ENCODE peak calls at places on chromosomes 1 and 21, in five cellular contexts. One of them, this sample, is unnamed.

GRCh38 chr1:155085504-155086181 is 7.0 kb downstream of the EFNA3 start:
- DNase-seq in A549: peak
- DNase-seq in astrocyte of the spinal cord: no peak
- DNase-seq in glutamatergic neuron: no peak
- DNase-seq in heart left ventricle: peak
- DNase-seq in this sample: peak

GRCh38 chr1:27349784-27350672 is 8.2 kb downstream of the SYTL1 start:
- DNase-seq in heart left ventricle: peak
- DNase-seq in glutamatergic neuron: peak
- DNase-seq in astrocyte of the spinal cord: peak
- DNase-seq in A549: peak
- DNase-seq in this sample: peak

GRCh38 chr1:32066489-32066873 is 6.3 kb upstream of the TMEM39B start:
- DNase-seq in glutamatergic neuron: no peak
- DNase-seq in astrocyte of the spinal cord: peak
- DNase-seq in heart left ventricle: peak
- DNase-seq in A549: peak
- DNase-seq in this sample: no peak

GRCh38 chr1:245501635-245502034 is 346.9 kb downstream of the KIF26B start:
- DNase-seq in astrocyte of the spinal cord: no peak
- DNase-seq in A549: no peak
- DNase-seq in heart left ventricle: no peak
- DNase-seq in glutamatergic neuron: no peak
- DNase-seq in this sample: no peak

GRCh38 chr1:6331543-6332246 is 61.9 kb downstream of the ACOT7 start:
- DNase-seq in heart left ventricle: no peak
- DNase-seq in glutamatergic neuron: no peak
- DNase-seq in astrocyte of the spinal cord: no peak
- DNase-seq in A549: no peak
- DNase-seq in this sample: no peak

GRCh38 chr21:28639742-28640141 is 352.9 kb downstream of the LTN1 start:
- DNase-seq in astrocyte of the spinal cord: no peak
- DNase-seq in glutamatergic neuron: no peak
- DNase-seq in heart left ventricle: no peak
- DNase-seq in A549: no peak
- DNase-seq in this sample: no peak

GRCh38 chr1:9249534-9250335 is 15.2 kb downstream of the H6PD start:
- DNase-seq in heart left ventricle: peak
- DNase-seq in A549: peak
- DNase-seq in astrocyte of the spinal cord: no peak
- DNase-seq in glutamatergic neuron: peak
- DNase-seq in this sample: peak

GRCh38 chr1:22709227-22709626 is 1.4 kb upstream of the EPHB2 start:
- DNase-seq in A549: peak
- DNase-seq in astrocyte of the spinal cord: no peak
- DNase-seq in glutamatergic neuron: peak
- DNase-seq in heart left ventricle: no peak
- DNase-seq in this sample: no peak

GRCh38 chr1:172719694-172720138 is 60.8 kb downstream of the FASLG start:
- DNase-seq in heart left ventricle: no peak
- DNase-seq in A549: peak
- DNase-seq in astrocyte of the spinal cord: peak
- DNase-seq in glutamatergic neuron: no peak
- DNase-seq in this sample: peak

GRCh38 chr1:245874942-245875580 is 632.0 kb downstream of the SMYD3 start:
- DNase-seq in heart left ventricle: peak
- DNase-seq in A549: no peak
- DNase-seq in astrocyte of the spinal cord: peak
- DNase-seq in glutamatergic neuron: no peak
- DNase-seq in this sample: no peak

GRCh38 chr21:41641821-41642368 is 125.0 kb downstream of the RIPK4 start:
- DNase-seq in heart left ventricle: peak
- DNase-seq in A549: peak
- DNase-seq in astrocyte of the spinal cord: peak
- DNase-seq in glutamatergic neuron: no peak
- DNase-seq in this sample: no peak

GRCh38 chr1:1917304-1917976 is 1.6 kb downstream of the TMEM52 start:
- DNase-seq in heart left ventricle: no peak
- DNase-seq in glutamatergic neuron: peak
- DNase-seq in A549: no peak
- DNase-seq in astrocyte of the spinal cord: no peak
- DNase-seq in this sample: no peak

GRCh38 chr21:45460011-45460565 is 55.1 kb downstream of the COL18A1 start:
- DNase-seq in A549: no peak
- DNase-seq in heart left ventricle: no peak
- DNase-seq in astrocyte of the spinal cord: no peak
- DNase-seq in glutamatergic neuron: peak
- DNase-seq in this sample: no peak

GRCh38 chr1:59990470-59990869 is 63.9 kb upstream of the CYP2J2 start:
- DNase-seq in A549: no peak
- DNase-seq in astrocyte of the spinal cord: no peak
- DNase-seq in glutamatergic neuron: no peak
- DNase-seq in heart left ventricle: no peak
- DNase-seq in this sample: no peak

GRCh38 chr21:41362605-41363369 is 960 bp downstream of the MX2 start:
- DNase-seq in A549: no peak
- DNase-seq in astrocyte of the spinal cord: no peak
- DNase-seq in heart left ventricle: no peak
- DNase-seq in glutamatergic neuron: no peak
- DNase-seq in this sample: no peak

GRCh38 chr1:26184086-26184485 is 6.3 kb upstream of the CATSPER4 start:
- DNase-seq in glutamatergic neuron: no peak
- DNase-seq in heart left ventricle: no peak
- DNase-seq in astrocyte of the spinal cord: no peak
- DNase-seq in A549: no peak
- DNase-seq in this sample: no peak

GRCh38 chr1:223832637-223832943 is 13.2 kb downstream of the TP53BP2 start:
- DNase-seq in A549: no peak
- DNase-seq in astrocyte of the spinal cord: no peak
- DNase-seq in heart left ventricle: peak
- DNase-seq in glutamatergic neuron: no peak
- DNase-seq in this sample: no peak

GRCh38 chr1:43704838-43705237 is 2.5 kb upstream of the ST3GAL3 start:
- DNase-seq in heart left ventricle: no peak
- DNase-seq in glutamatergic neuron: no peak
- DNase-seq in astrocyte of the spinal cord: peak
- DNase-seq in A549: peak
- DNase-seq in this sample: no peak

GRCh38 chr1:156964431-156964830 is 44.0 kb downstream of the LRRC71 start:
- DNase-seq in heart left ventricle: no peak
- DNase-seq in glutamatergic neuron: no peak
- DNase-seq in astrocyte of the spinal cord: no peak
- DNase-seq in A549: no peak
- DNase-seq in this sample: no peak

GRCh38 chr21:17264182-17264581 is 248.7 kb upstream of the CXADR start:
- DNase-seq in astrocyte of the spinal cord: no peak
- DNase-seq in A549: no peak
- DNase-seq in heart left ventricle: no peak
- DNase-seq in glutamatergic neuron: no peak
- DNase-seq in this sample: no peak

GRCh38 chr1:56216173-56216572 is 363.2 kb downstream of the PLPP3 start:
- DNase-seq in heart left ventricle: no peak
- DNase-seq in A549: no peak
- DNase-seq in astrocyte of the spinal cord: no peak
- DNase-seq in glutamatergic neuron: no peak
- DNase-seq in this sample: no peak

GRCh38 chr1:3457910-3458621 is 3.6 kb downstream of the ARHGEF16 start:
- DNase-seq in A549: no peak
- DNase-seq in astrocyte of the spinal cord: no peak
- DNase-seq in heart left ventricle: peak
- DNase-seq in glutamatergic neuron: no peak
- DNase-seq in this sample: peak

GRCh38 chr1:87314101-87314500 is 14.6 kb upstream of the LMO4 start:
- DNase-seq in A549: no peak
- DNase-seq in glutamatergic neuron: no peak
- DNase-seq in astrocyte of the spinal cord: no peak
- DNase-seq in heart left ventricle: no peak
- DNase-seq in this sample: no peak

GRCh38 chr1:7667625-7668218 is 103.4 kb upstream of the VAMP3 start:
- DNase-seq in A549: peak
- DNase-seq in heart left ventricle: peak
- DNase-seq in astrocyte of the spinal cord: peak
- DNase-seq in glutamatergic neuron: peak
- DNase-seq in this sample: peak

GRCh38 chr1:172997941-172998361 is 52.8 kb downstream of the TNFSF18 start:
- DNase-seq in glutamatergic neuron: no peak
- DNase-seq in heart left ventricle: no peak
- DNase-seq in A549: no peak
- DNase-seq in astrocyte of the spinal cord: no peak
- DNase-seq in this sample: no peak

GRCh38 chr1:117363591-117364048 is 3.6 kb upstream of the MAN1A2 start:
- DNase-seq in astrocyte of the spinal cord: no peak
- DNase-seq in A549: no peak
- DNase-seq in heart left ventricle: no peak
- DNase-seq in glutamatergic neuron: no peak
- DNase-seq in this sample: no peak

GRCh38 chr1:44507490-44508396 is 102.7 kb downstream of the RNF220 start:
- DNase-seq in heart left ventricle: no peak
- DNase-seq in glutamatergic neuron: no peak
- DNase-seq in astrocyte of the spinal cord: no peak
- DNase-seq in A549: no peak
- DNase-seq in this sample: peak

GRCh38 chr1:11429226-11429625 is 49.7 kb upstream of the DISP3 start:
- DNase-seq in glutamatergic neuron: peak
- DNase-seq in astrocyte of the spinal cord: no peak
- DNase-seq in A549: no peak
- DNase-seq in heart left ventricle: no peak
- DNase-seq in this sample: no peak

GRCh38 chr1:20717452-20718342 is at the start of gene KIF17:
- DNase-seq in A549: peak
- DNase-seq in glutamatergic neuron: peak
- DNase-seq in astrocyte of the spinal cord: peak
- DNase-seq in heart left ventricle: peak
- DNase-seq in this sample: peak

GRCh38 chr1:204123376-204123775 is 28.5 kb downstream of the ETNK2 start:
- DNase-seq in heart left ventricle: no peak
- DNase-seq in glutamatergic neuron: peak
- DNase-seq in astrocyte of the spinal cord: no peak
- DNase-seq in A549: no peak
- DNase-seq in this sample: no peak

GRCh38 chr1:233020441-233020840 is 70.0 kb downstream of the NTPCR start:
- DNase-seq in glutamatergic neuron: no peak
- DNase-seq in heart left ventricle: no peak
- DNase-seq in A549: no peak
- DNase-seq in astrocyte of the spinal cord: peak
- DNase-seq in this sample: no peak

GRCh38 chr1:34518146-34518545 is 236.7 kb upstream of the GJB5 start:
- DNase-seq in A549: no peak
- DNase-seq in glutamatergic neuron: no peak
- DNase-seq in astrocyte of the spinal cord: no peak
- DNase-seq in heart left ventricle: no peak
- DNase-seq in this sample: no peak

GRCh38 chr1:112110031-112110430 is 120.6 kb upstream of the KCND3 start:
- DNase-seq in heart left ventricle: no peak
- DNase-seq in astrocyte of the spinal cord: no peak
- DNase-seq in A549: no peak
- DNase-seq in glutamatergic neuron: no peak
- DNase-seq in this sample: no peak

GRCh38 chr1:70767377-70767776 is 280.2 kb downstream of the PTGER3 start:
- DNase-seq in glutamatergic neuron: no peak
- DNase-seq in astrocyte of the spinal cord: peak
- DNase-seq in A549: no peak
- DNase-seq in heart left ventricle: no peak
- DNase-seq in this sample: no peak

GRCh38 chr1:247638011-247638410 is 32.6 kb downstream of the OR2G3 start:
- DNase-seq in heart left ventricle: peak
- DNase-seq in astrocyte of the spinal cord: no peak
- DNase-seq in glutamatergic neuron: no peak
- DNase-seq in A549: no peak
- DNase-seq in this sample: no peak

GRCh38 chr1:145751491-145752021 is 32.3 kb downstream of the CD160 start:
- DNase-seq in A549: no peak
- DNase-seq in glutamatergic neuron: no peak
- DNase-seq in astrocyte of the spinal cord: peak
- DNase-seq in heart left ventricle: no peak
- DNase-seq in this sample: no peak

GRCh38 chr1:108009603-108010195 is 44.7 kb upstream of the VAV3 start:
- DNase-seq in A549: no peak
- DNase-seq in heart left ventricle: no peak
- DNase-seq in astrocyte of the spinal cord: peak
- DNase-seq in glutamatergic neuron: no peak
- DNase-seq in this sample: no peak
- TF ChIP-seq CTCF in A549: no peak
- TF ChIP-seq CTCF in heart left ventricle: no peak
- TF ChIP-seq CTCF in astrocyte of the spinal cord: no peak
- TF ChIP-seq CTCF in glutamatergic neuron: no peak
- TF ChIP-seq CTCF in this sample: no peak

DNA sequence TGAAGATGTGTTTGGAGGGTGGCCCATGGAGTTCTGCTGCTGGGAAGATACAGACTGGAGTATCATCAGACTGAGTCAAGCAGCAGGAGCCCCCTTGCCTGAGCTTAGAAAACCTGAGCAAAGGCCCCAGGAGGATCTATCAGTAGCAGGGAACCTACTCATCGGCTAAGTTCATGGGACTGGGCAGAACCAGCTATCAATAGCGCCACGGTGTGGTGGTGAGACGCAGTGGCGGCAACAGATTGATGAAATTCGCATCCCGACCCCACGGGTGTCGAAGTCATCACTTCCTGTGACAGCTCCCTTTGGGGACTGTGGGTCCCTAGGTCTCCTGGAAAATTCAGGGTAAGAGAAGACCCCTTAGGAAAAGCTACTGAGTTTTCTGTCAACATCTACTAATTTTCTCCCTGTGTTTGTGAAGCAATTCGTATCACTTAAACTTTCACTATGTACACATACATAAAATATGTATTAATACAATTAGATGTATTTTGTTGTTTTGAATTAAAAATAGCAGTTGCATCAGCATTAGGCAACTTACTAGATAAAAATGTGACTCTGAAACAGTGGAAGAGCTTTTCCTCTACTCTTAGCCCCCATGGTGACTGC is 7.1 kb upstream of the CACNA1S start:
- DNase-seq in astrocyte of the spinal cord: peak
- DNase-seq in glutamatergic neuron: peak
- DNase-seq in A549: peak
- DNase-seq in heart left ventricle: no peak
- DNase-seq in this sample: peak
- TF ChIP-seq CTCF in astrocyte of the spinal cord: peak
- TF ChIP-seq CTCF in glutamatergic neuron: peak
- TF ChIP-seq CTCF in A549: peak
- TF ChIP-seq CTCF in heart left ventricle: peak
- TF ChIP-seq CTCF in this sample: peak

GRCh38 chr1:62334434-62334833 is 15.2 kb upstream of the KANK4 start:
- DNase-seq in A549: peak
- DNase-seq in astrocyte of the spinal cord: no peak
- DNase-seq in glutamatergic neuron: no peak
- DNase-seq in heart left ventricle: no peak
- DNase-seq in this sample: no peak
- TF ChIP-seq CTCF in A549: no peak
- TF ChIP-seq CTCF in astrocyte of the spinal cord: no peak
- TF ChIP-seq CTCF in glutamatergic neuron: peak
- TF ChIP-seq CTCF in heart left ventricle: no peak
- TF ChIP-seq CTCF in this sample: no peak

GRCh38 chr1:215682232-215682631 is 115.1 kb downstream of the KCTD3 start:
- DNase-seq in heart left ventricle: no peak
- DNase-seq in astrocyte of the spinal cord: no peak
- DNase-seq in glutamatergic neuron: no peak
- DNase-seq in A549: peak
- DNase-seq in this sample: no peak
- TF ChIP-seq CTCF in heart left ventricle: no peak
- TF ChIP-seq CTCF in astrocyte of the spinal cord: no peak
- TF ChIP-seq CTCF in glutamatergic neuron: no peak
- TF ChIP-seq CTCF in A549: no peak
- TF ChIP-seq CTCF in this sample: no peak